ENCODE peak calls at places on chromosomes 5 and 9, in four cellular contexts. J is mesenteric fat pad, Y is HepG2, B is nucleus accumbens. Z is an unnamed sample.

GRCh38 chr5:82347213-82347947 is 69.2 kb upstream of the RPS23 start:
- DNase-seq in J (no peak), Y (no peak), B (no peak), Z (no peak)

GRCh38 chr5:8270246-8270645 is 401.3 kb downstream of the MTRR start:
- DNase-seq in J (no peak), Y (no peak), B (no peak), Z (no peak)

GRCh38 chr5:171149772-171150171 is 159.3 kb upstream of the TLX3 start:
- DNase-seq in J (no peak), Y (no peak), B (no peak), Z (no peak)

GRCh38 chr5:79186021-79186420 is 49.9 kb upstream of the JMY start:
- DNase-seq in J (no peak), Y (no peak), B (no peak), Z (no peak)

GRCh38 chr5:66958984-66959641 is 237.5 kb downstream of the CD180 start:
- DNase-seq in J (no peak), Y (no peak), B (no peak), Z (no peak)

GRCh38 chr9:87071473-87071872 is 124.2 kb upstream of the GAS1 start:
- DNase-seq in J (no peak), Y (no peak), B (no peak), Z (no peak)

GRCh38 chr5:93574939-93575241 is 6.1 kb downstream of the NR2F1-AS1 start:
- DNase-seq in J (no peak), Y (no peak), B (no peak), Z (no peak)

GRCh38 chr5:10653033-10653432 is 89.2 kb downstream of the ANKRD33B start:
- DNase-seq in J (peak; percentile 71), Y (no peak), B (no peak), Z (no peak)

GRCh38 chr5:6715758-6716633 is 2.8 kb downstream of the TENT4A start:
- DNase-seq in J (no peak), Y (no peak), B (no peak), Z (no peak)

GRCh38 chr5:149367249-149367971 is 9.6 kb downstream of the PCYOX1L start:
- DNase-seq in J (no peak), Y (peak; percentile 89), B (no peak), Z (peak; percentile 30)

GRCh38 chr9:106678273-106678672 is 184.7 kb upstream of the ZNF462 start:
- DNase-seq in J (no peak), Y (no peak), B (no peak), Z (no peak)

GRCh38 chr5:178196986-178197385 is 7.3 kb upstream of the HNRNPAB start:
- DNase-seq in J (no peak), Y (peak; percentile 23), B (no peak), Z (no peak)

GRCh38 chr9:112074250-112075008 is 100.7 kb downstream of the SUSD1 start:
- DNase-seq in J (no peak), Y (peak; percentile 40), B (no peak), Z (no peak)

GRCh38 chr5:72525816-72526215 is 18.6 kb upstream of the ZNF366 start:
- DNase-seq in J (no peak), Y (no peak), B (no peak), Z (no peak)

GRCh38 chr5:75985077-75985476 is 98.1 kb upstream of the SV2C start:
- DNase-seq in J (no peak), Y (no peak), B (no peak), Z (no peak)

GRCh38 chr9:130664191-130665028 is at the start of gene PRDM12:
- DNase-seq in J (no peak), Y (no peak), B (no peak), Z (no peak)

GRCh38 chr5:7317751-7318150 is 78.2 kb upstream of the ADCY2 start:
- DNase-seq in J (no peak), Y (no peak), B (no peak), Z (no peak)

GRCh38 chr5:127518319-127518621 is 830 bp downstream of the PRRC1 start:
- DNase-seq in J (no peak), Y (no peak), B (no peak), Z (no peak)

GRCh38 chr5:107466233-107466769 is 204.4 kb downstream of the EFNA5 start:
- DNase-seq in J (no peak), Y (no peak), B (no peak), Z (no peak)

GRCh38 chr9:130347931-130348330 is 82.4 kb downstream of the HMCN2 start:
- DNase-seq in J (no peak), Y (no peak), B (no peak), Z (no peak)

GRCh38 chr9:89865357-89865756 is 260.5 kb downstream of the GADD45G start:
- DNase-seq in J (no peak), Y (no peak), B (no peak), Z (no peak)

GRCh38 chr9:110007477-110008270 is 200.3 kb downstream of the C9orf152 start:
- DNase-seq in J (no peak), Y (no peak), B (no peak), Z (no peak)

GRCh38 chr5:54455413-54456157 is at the start of gene HSPB3:
- DNase-seq in J (no peak), Y (no peak), B (no peak), Z (no peak)

GRCh38 chr5:80481019-80481893 is 6.6 kb upstream of the FAM151B start:
- DNase-seq in J (no peak), Y (peak; percentile 67), B (no peak), Z (no peak)

GRCh38 chr9:77978086-77978781 is 53.4 kb downstream of the GNAQ start:
- DNase-seq in J (no peak), Y (no peak), B (no peak), Z (no peak)

GRCh38 chr9:110115341-110115820 is 92.6 kb downstream of the C9orf152 start:
- DNase-seq in J (no peak), Y (no peak), B (no peak), Z (no peak)

GRCh38 chr5:58828145-58828544 is 245.3 kb downstream of the RAB3C start:
- DNase-seq in J (no peak), Y (no peak), B (no peak), Z (no peak)

GRCh38 chr5:128345247-128345646 is 192.8 kb downstream of the FBN2 start:
- DNase-seq in J (no peak), Y (no peak), B (no peak), Z (no peak)

GRCh38 chr5:178530526-178530925 is 59.7 kb downstream of the COL23A1 start:
- DNase-seq in J (peak; percentile 47), Y (no peak), B (no peak), Z (no peak)

GRCh38 chr5:9156282-9156681 is 389.6 kb downstream of the SEMA5A start:
- DNase-seq in J (no peak), Y (no peak), B (no peak), Z (no peak)

GRCh38 chr9:127898433-127899199 is 787 bp downstream of the ST6GALNAC6 start:
- DNase-seq in J (no peak), Y (peak; percentile 50), B (no peak), Z (no peak)